ENCODE peak calls at places on chromosomes 4 and X, in nine cellular contexts. O is upper lobe of right lung, Q is iPS-NIHi11, P is NCI-H1930, N is HFF-Myc, Y is NCI-H510A treated with DMSO at 0.1 percent for 48 hours, W is NCI-H1092, B is GF-D8, G is astrocyte of the spinal cord. Z is an unnamed sample.

GRCh38 chrX:30865020-30865419 is 24.0 kb downstream of the TAB3 start:
- DNase-seq in O (no peak), Q (peak), P (no peak), N (no peak), Y (no peak), W (no peak), B (no peak), G (no peak), Z (peak)

GRCh38 chr4:153704522-153704921 is 20.4 kb downstream of the TLR2 start:
- DNase-seq in O (no peak), Q (no peak), P (no peak), N (no peak), Y (no peak), W (no peak), B (no peak), G (no peak), Z (no peak)

GRCh38 chr4:151599876-151600275 is 160.9 kb downstream of the GATB start:
- DNase-seq in O (no peak), Q (no peak), P (no peak), N (no peak), Y (no peak), W (no peak), B (no peak), G (no peak), Z (no peak)

GRCh38 chr4:1251773-1252066 is 2.8 kb upstream of the CTBP1 start:
- DNase-seq in O (no peak), Q (no peak), P (no peak), N (no peak), Y (no peak), W (no peak), B (no peak), G (no peak), Z (no peak)

GRCh38 chr4:138851626-138852443 is 163.7 kb upstream of the NOCT start:
- DNase-seq in O (no peak), Q (peak), P (peak), N (no peak), Y (no peak), W (peak), B (no peak), G (peak), Z (no peak)

GRCh38 chr4:55468724-55469123 is 73.0 kb downstream of the TMEM165 start:
- DNase-seq in O (no peak), Q (no peak), P (no peak), N (peak), Y (no peak), W (no peak), B (no peak), G (peak), Z (no peak)

GRCh38 chr4:28177641-28178040 is 1317.0 kb downstream of the STIM2 start:
- DNase-seq in O (no peak), Q (no peak), P (no peak), N (no peak), Y (no peak), W (no peak), B (no peak), G (no peak), Z (no peak)

GRCh38 chr4:3174371-3175338 is 74.3 kb upstream of the MSANTD1 start:
- DNase-seq in O (no peak), Q (no peak), P (no peak), N (no peak), Y (peak), W (peak), B (no peak), G (no peak), Z (no peak)

GRCh38 chr4:123921339-123921738 is 524.7 kb downstream of the SPRY1 start:
- DNase-seq in O (no peak), Q (no peak), P (no peak), N (no peak), Y (no peak), W (no peak), B (no peak), G (no peak), Z (no peak)

GRCh38 chrX:123959281-123960063 is 2.0 kb upstream of the STAG2 start:
- DNase-seq in O (peak), Q (peak), P (no peak), N (no peak), Y (peak), W (no peak), B (no peak), G (peak), Z (peak)

GRCh38 chr4:121819216-121819980 is 4.3 kb downstream of the CCNA2 start:
- DNase-seq in O (no peak), Q (no peak), P (no peak), N (no peak), Y (no peak), W (no peak), B (no peak), G (peak), Z (no peak)

GRCh38 chrX:139026406-139027200 is 315.1 kb upstream of the FGF13 start:
- DNase-seq in O (no peak), Q (no peak), P (no peak), N (no peak), Y (no peak), W (no peak), B (no peak), G (no peak), Z (no peak)

GRCh38 chrX:133085785-133086184 is 11.1 kb downstream of the USP26 start:
- DNase-seq in O (no peak), Q (peak), P (no peak), N (no peak), Y (no peak), W (no peak), B (no peak), G (no peak), Z (no peak)

GRCh38 chrX:19566359-19567141 is 51.2 kb upstream of the MAP3K15 start:
- DNase-seq in O (no peak), Q (no peak), P (no peak), N (no peak), Y (peak), W (no peak), B (peak), G (peak), Z (peak)

GRCh38 chr4:15144249-15144966 is 142.1 kb downstream of the CPEB2 start:
- DNase-seq in O (no peak), Q (no peak), P (no peak), N (no peak), Y (peak), W (peak), B (no peak), G (no peak), Z (no peak)

GRCh38 chrX:121763671-121764070 is 716.3 kb downstream of the GLUD2 start:
- DNase-seq in O (no peak), Q (no peak), P (no peak), N (no peak), Y (no peak), W (no peak), B (no peak), G (no peak), Z (no peak)

GRCh38 chrX:46637937-46638336 is 64.4 kb downstream of the CHST7 start:
- DNase-seq in O (no peak), Q (no peak), P (no peak), N (no peak), Y (no peak), W (no peak), B (no peak), G (no peak), Z (no peak)

GRCh38 chrX:154436290-154436596 is 711 bp upstream of the GDI1 start:
- DNase-seq in O (no peak), Q (no peak), P (no peak), N (no peak), Y (no peak), W (no peak), B (no peak), G (no peak), Z (no peak)

GRCh38 chr4:174669278-174669677 is 147.0 kb upstream of the HPGD start:
- DNase-seq in O (no peak), Q (no peak), P (no peak), N (peak), Y (no peak), W (no peak), B (no peak), G (peak), Z (no peak)

GRCh38 chr4:150242820-150243458 is 164.7 kb downstream of the DCLK2 start:
- DNase-seq in O (no peak), Q (peak), P (no peak), N (no peak), Y (peak), W (peak), B (no peak), G (peak), Z (peak)

GRCh38 chr4:128424524-128425195 is 137.0 kb upstream of the PGRMC2 start:
- DNase-seq in O (no peak), Q (no peak), P (no peak), N (no peak), Y (no peak), W (no peak), B (no peak), G (no peak), Z (no peak)

GRCh38 chr4:25760518-25761157 is 102.2 kb downstream of the SEL1L3 start:
- DNase-seq in O (no peak), Q (no peak), P (no peak), N (no peak), Y (no peak), W (no peak), B (no peak), G (no peak), Z (no peak)

GRCh38 chrX:97639526-97639925 is 755.8 kb downstream of the RPA4 start:
- DNase-seq in O (no peak), Q (peak), P (no peak), N (no peak), Y (no peak), W (no peak), B (no peak), G (no peak), Z (no peak)

GRCh38 chr4:95761441-95761840 is 78.5 kb upstream of the PDHA2 start:
- DNase-seq in O (no peak), Q (no peak), P (no peak), N (no peak), Y (no peak), W (no peak), B (no peak), G (peak), Z (no peak)

GRCh38 chrX:70096052-70096451 is 33.8 kb downstream of the OTUD6A start:
- DNase-seq in O (no peak), Q (peak), P (no peak), N (no peak), Y (peak), W (no peak), B (no peak), G (no peak), Z (no peak)

GRCh38 chrX:154368630-154369452 is 5.6 kb downstream of the FLNA start:
- DNase-seq in O (peak), Q (no peak), P (no peak), N (peak), Y (peak), W (no peak), B (peak), G (peak), Z (peak)

GRCh38 chr4:176726803-176727202 is 65.9 kb downstream of the VEGFC start:
- DNase-seq in O (no peak), Q (no peak), P (no peak), N (peak), Y (no peak), W (no peak), B (no peak), G (peak), Z (no peak)

GRCh38 chr4:106676173-106676921 is 307.8 kb upstream of the GIMD1 start:
- DNase-seq in O (no peak), Q (no peak), P (no peak), N (no peak), Y (no peak), W (no peak), B (peak), G (peak), Z (no peak)

GRCh38 chr4:133402616-133403015 is 253.5 kb downstream of the PCDH10 start:
- DNase-seq in O (no peak), Q (no peak), P (no peak), N (no peak), Y (no peak), W (no peak), B (no peak), G (peak), Z (no peak)

GRCh38 chr4:140672366-140672765 is 83.8 kb downstream of the TBC1D9 start:
- DNase-seq in O (no peak), Q (no peak), P (no peak), N (no peak), Y (no peak), W (no peak), B (no peak), G (no peak), Z (no peak)

GRCh38 chr4:158161561-158162354 is 11.1 kb downstream of the GASK1B start:
- DNase-seq in O (no peak), Q (no peak), P (no peak), N (no peak), Y (no peak), W (no peak), B (no peak), G (peak), Z (no peak)

GRCh38 chrX:120522820-120523219 is 37.9 kb downstream of the CUL4B start:
- DNase-seq in O (no peak), Q (no peak), P (no peak), N (no peak), Y (no peak), W (no peak), B (no peak), G (no peak), Z (no peak)

GRCh38 chr4:55545681-55546632 is 752 bp downstream of the CLOCK start:
- DNase-seq in O (peak), Q (peak), P (peak), N (no peak), Y (peak), W (peak), B (peak), G (peak), Z (peak)

GRCh38 chrX:67563469-67564448 is 19.9 kb downstream of the AR start:
- DNase-seq in O (no peak), Q (no peak), P (no peak), N (no peak), Y (no peak), W (no peak), B (no peak), G (no peak), Z (no peak)

GRCh38 chrX:118964252-118964651 is 10.2 kb upstream of the LONRF3 start:
- DNase-seq in O (no peak), Q (no peak), P (no peak), N (no peak), Y (no peak), W (no peak), B (no peak), G (no peak), Z (no peak)

GRCh38 chrX:119826399-119826959 is 26.3 kb downstream of the UPF3B start:
- DNase-seq in O (no peak), Q (no peak), P (no peak), N (no peak), Y (no peak), W (no peak), B (no peak), G (peak), Z (no peak)